ENCODE peak calls at places on chromosomes 6 and 20, in five cellular contexts. One of them, this sample, is unnamed.

GRCh38 chr20:50592282-50593004 is 82.3 kb downstream of the PTPN1 start:
- DNase-seq in germinal center: no peak
- DNase-seq in GM13976: no peak
- DNase-seq in psoas muscle: peak; percentile 73
- DNase-seq in stimulated activated CD8-positive, alpha-beta memory T cell treated with anti-CD3 and anti-CD28 coated beads, Interleukin-2, amount 100 ng/mL, for 48 hours: no peak
- DNase-seq in this sample: no peak

GRCh38 chr20:54105653-54106052 is 35.3 kb upstream of the BCAS1 start:
- DNase-seq in GM13976: no peak
- DNase-seq in stimulated activated CD8-positive, alpha-beta memory T cell treated with anti-CD3 and anti-CD28 coated beads, Interleukin-2, amount 100 ng/mL, for 48 hours: no peak
- DNase-seq in psoas muscle: no peak
- DNase-seq in germinal center: no peak
- DNase-seq in this sample: no peak

GRCh38 chr6:44122821-44123220 is 4.4 kb downstream of the MRPL14 start:
- DNase-seq in germinal center: no peak
- DNase-seq in psoas muscle: no peak
- DNase-seq in stimulated activated CD8-positive, alpha-beta memory T cell treated with anti-CD3 and anti-CD28 coated beads, Interleukin-2, amount 100 ng/mL, for 48 hours: no peak
- DNase-seq in GM13976: no peak
- DNase-seq in this sample: no peak

GRCh38 chr6:168219167-168219566 is 100.4 kb downstream of the DACT2 start:
- DNase-seq in stimulated activated CD8-positive, alpha-beta memory T cell treated with anti-CD3 and anti-CD28 coated beads, Interleukin-2, amount 100 ng/mL, for 48 hours: no peak
- DNase-seq in GM13976: no peak
- DNase-seq in psoas muscle: peak; percentile 84
- DNase-seq in germinal center: no peak
- DNase-seq in this sample: no peak

GRCh38 chr6:136235233-136235564 is 14.9 kb downstream of the MTFR2 start:
- DNase-seq in stimulated activated CD8-positive, alpha-beta memory T cell treated with anti-CD3 and anti-CD28 coated beads, Interleukin-2, amount 100 ng/mL, for 48 hours: no peak
- DNase-seq in germinal center: no peak
- DNase-seq in GM13976: no peak
- DNase-seq in psoas muscle: no peak
- DNase-seq in this sample: no peak

GRCh38 chr6:165967768-165968408 is 199.8 kb downstream of the TBXT start:
- DNase-seq in germinal center: no peak
- DNase-seq in stimulated activated CD8-positive, alpha-beta memory T cell treated with anti-CD3 and anti-CD28 coated beads, Interleukin-2, amount 100 ng/mL, for 48 hours: no peak
- DNase-seq in GM13976: no peak
- DNase-seq in psoas muscle: no peak
- DNase-seq in this sample: no peak

GRCh38 chr6:170125447-170126300 is 165.2 kb downstream of the DLL1 start:
- DNase-seq in GM13976: no peak
- DNase-seq in psoas muscle: no peak
- DNase-seq in stimulated activated CD8-positive, alpha-beta memory T cell treated with anti-CD3 and anti-CD28 coated beads, Interleukin-2, amount 100 ng/mL, for 48 hours: no peak
- DNase-seq in germinal center: no peak
- DNase-seq in this sample: no peak

GRCh38 chr6:110044093-110044492 is 66.0 kb downstream of the GPR6 start:
- DNase-seq in GM13976: no peak
- DNase-seq in psoas muscle: no peak
- DNase-seq in stimulated activated CD8-positive, alpha-beta memory T cell treated with anti-CD3 and anti-CD28 coated beads, Interleukin-2, amount 100 ng/mL, for 48 hours: no peak
- DNase-seq in germinal center: no peak
- DNase-seq in this sample: no peak

GRCh38 chr20:56552911-56553629 is 20.0 kb downstream of the FAM209B start:
- DNase-seq in stimulated activated CD8-positive, alpha-beta memory T cell treated with anti-CD3 and anti-CD28 coated beads, Interleukin-2, amount 100 ng/mL, for 48 hours: no peak
- DNase-seq in germinal center: no peak
- DNase-seq in GM13976: no peak
- DNase-seq in psoas muscle: no peak
- DNase-seq in this sample: no peak

GRCh38 chr6:169868458-169868857 is 117.0 kb downstream of the ERMARD start:
- DNase-seq in psoas muscle: no peak
- DNase-seq in stimulated activated CD8-positive, alpha-beta memory T cell treated with anti-CD3 and anti-CD28 coated beads, Interleukin-2, amount 100 ng/mL, for 48 hours: peak; percentile 24
- DNase-seq in GM13976: peak; percentile 68
- DNase-seq in germinal center: peak; percentile 79
- DNase-seq in this sample: no peak

GRCh38 chr20:53876470-53876869 is 193.9 kb downstream of the BCAS1 start:
- DNase-seq in germinal center: no peak
- DNase-seq in GM13976: no peak
- DNase-seq in stimulated activated CD8-positive, alpha-beta memory T cell treated with anti-CD3 and anti-CD28 coated beads, Interleukin-2, amount 100 ng/mL, for 48 hours: no peak
- DNase-seq in psoas muscle: no peak
- DNase-seq in this sample: no peak

GRCh38 chr6:149239573-149240209 is 77.8 kb upstream of the TAB2 start:
- DNase-seq in GM13976: no peak
- DNase-seq in psoas muscle: no peak
- DNase-seq in stimulated activated CD8-positive, alpha-beta memory T cell treated with anti-CD3 and anti-CD28 coated beads, Interleukin-2, amount 100 ng/mL, for 48 hours: no peak
- DNase-seq in germinal center: no peak
- DNase-seq in this sample: no peak

GRCh38 chr6:11752350-11752749 is 26.3 kb downstream of the ADTRP start:
- DNase-seq in psoas muscle: no peak
- DNase-seq in GM13976: no peak
- DNase-seq in germinal center: no peak
- DNase-seq in stimulated activated CD8-positive, alpha-beta memory T cell treated with anti-CD3 and anti-CD28 coated beads, Interleukin-2, amount 100 ng/mL, for 48 hours: no peak
- DNase-seq in this sample: no peak

GRCh38 chr6:168033791-168034190 is 36.3 kb downstream of the KIF25 start:
- DNase-seq in psoas muscle: no peak
- DNase-seq in GM13976: no peak
- DNase-seq in stimulated activated CD8-positive, alpha-beta memory T cell treated with anti-CD3 and anti-CD28 coated beads, Interleukin-2, amount 100 ng/mL, for 48 hours: no peak
- DNase-seq in germinal center: no peak
- DNase-seq in this sample: no peak

GRCh38 chr6:151240861-151241642 is 1.3 kb downstream of the AKAP12 start:
- DNase-seq in germinal center: peak; percentile 33
- DNase-seq in GM13976: peak; percentile 40
- DNase-seq in stimulated activated CD8-positive, alpha-beta memory T cell treated with anti-CD3 and anti-CD28 coated beads, Interleukin-2, amount 100 ng/mL, for 48 hours: no peak
- DNase-seq in psoas muscle: peak; percentile 75
- DNase-seq in this sample: no peak